ENCODE peak calls at places on chromosome X, in five cellular contexts. A, K, B, V and F are unnamed samples.

GRCh38 chrX:17621566-17622270 is 115.6 kb upstream of the SCML1 start:
- DNase-seq in A (no peak), B (no peak), K (no peak), V (peak), F (no peak)

GRCh38 chrX:64975491-64975890 is 759 bp downstream of the ZC4H2 start:
- DNase-seq in A (peak), B (peak), K (no peak), V (peak), F (no peak)

GRCh38 chrX:151370906-151371305 is 26.1 kb upstream of the VMA21 start:
- DNase-seq in V (peak), K (no peak), B (no peak), A (no peak), F (no peak)

GRCh38 chrX:40539214-40540142 is 41.3 kb upstream of the ATP6AP2 start:
- DNase-seq in K (peak), A (no peak), V (peak), B (peak), F (peak)

GRCh38 chrX:42107495-42108139 is 184.3 kb upstream of the CASK start:
- DNase-seq in K (no peak), A (no peak), B (no peak), V (no peak), F (no peak)

GRCh38 chrX:24148118-24148517 is 1.4 kb upstream of the ZFX start:
- DNase-seq in A (no peak), B (peak), V (no peak), K (no peak), F (no peak)

GRCh38 chrX:19063030-19063429 is 59.2 kb downstream of the ADGRG2 start:
- DNase-seq in V (peak), B (no peak), K (no peak), A (peak), F (no peak)

GRCh38 chrX:139388234-139388633 is 142.3 kb upstream of the F9 start:
- DNase-seq in V (peak), B (no peak), K (no peak), A (no peak), F (no peak)

GRCh38 chrX:118772051-118772450 is 44.6 kb downstream of the IL13RA1 start:
- DNase-seq in B (no peak), V (no peak), A (no peak), K (no peak), F (no peak)

GRCh38 chrX:73812256-73812655 is 249.3 kb downstream of the CHIC1 start:
- DNase-seq in B (no peak), K (no peak), A (no peak), V (no peak), F (no peak)